ENCODE peak calls at places on chromosomes 7 and 10, in four cellular contexts. One of them, this sample, is unnamed.

GRCh38 chr7:66886152-66886551 is 34.9 kb upstream of the TMEM248 start:
- DNase-seq in GM12878: peak
- DNase-seq in HepG2: no peak
- DNase-seq in K562: no peak
- DNase-seq in this sample: no peak

GRCh38 chr10:128275405-128275804 is 149.2 kb upstream of the MKI67 start:
- DNase-seq in HepG2: no peak
- DNase-seq in GM12878: no peak
- DNase-seq in K562: peak
- DNase-seq in this sample: no peak

GRCh38 chr10:13776861-13777301 is 190.1 kb downstream of the PRPF18 start:
- DNase-seq in K562: no peak
- DNase-seq in GM12878: no peak
- DNase-seq in HepG2: no peak
- DNase-seq in this sample: no peak

GRCh38 chr10:109994711-109995110 is 13.1 kb upstream of the ADD3 start:
- DNase-seq in K562: no peak
- DNase-seq in HepG2: no peak
- DNase-seq in GM12878: no peak
- DNase-seq in this sample: no peak

GRCh38 chr7:43535810-43536585 is 46.9 kb upstream of the STK17A start:
- DNase-seq in HepG2: no peak
- DNase-seq in GM12878: no peak
- DNase-seq in K562: no peak
- DNase-seq in this sample: no peak

GRCh38 chr7:38893061-38893460 is 15.9 kb downstream of the VPS41 start:
- DNase-seq in K562: no peak
- DNase-seq in GM12878: no peak
- DNase-seq in HepG2: no peak
- DNase-seq in this sample: no peak

GRCh38 chr10:91901784-91902677 is 7.3 kb downstream of the FGFBP3 start:
- DNase-seq in GM12878: no peak
- DNase-seq in HepG2: peak
- DNase-seq in K562: peak
- DNase-seq in this sample: peak

GRCh38 chr10:25493122-25493893 is 318.5 kb downstream of the GPR158 start:
- DNase-seq in GM12878: no peak
- DNase-seq in K562: peak
- DNase-seq in HepG2: no peak
- DNase-seq in this sample: peak

GRCh38 chr7:125934539-125934938 is 1004.9 kb upstream of the POT1 start:
- DNase-seq in HepG2: no peak
- DNase-seq in K562: no peak
- DNase-seq in GM12878: no peak
- DNase-seq in this sample: no peak

GRCh38 chr10:89505606-89506005 is 29.8 kb downstream of the SLC16A12 start:
- DNase-seq in K562: no peak
- DNase-seq in HepG2: no peak
- DNase-seq in GM12878: no peak
- DNase-seq in this sample: no peak

GRCh38 chr7:132386249-132386681 is 190.0 kb downstream of the PLXNA4 start:
- DNase-seq in K562: no peak
- DNase-seq in GM12878: no peak
- DNase-seq in HepG2: no peak
- DNase-seq in this sample: no peak

GRCh38 chr10:77943086-77943901 is 16.7 kb upstream of the DLG5 start:
- DNase-seq in K562: no peak
- DNase-seq in GM12878: no peak
- DNase-seq in HepG2: peak
- DNase-seq in this sample: peak

GRCh38 chr10:110681023-110681681 is 37.0 kb downstream of the RBM20 start:
- DNase-seq in HepG2: peak
- DNase-seq in K562: peak
- DNase-seq in GM12878: no peak
- DNase-seq in this sample: peak

GRCh38 chr10:69241575-69241974 is 21.4 kb downstream of the HKDC1 start:
- DNase-seq in GM12878: no peak
- DNase-seq in HepG2: no peak
- DNase-seq in K562: peak
- DNase-seq in this sample: no peak

GRCh38 chr10:91247360-91248111 is 27.1 kb downstream of the PCGF5 start:
- DNase-seq in HepG2: no peak
- DNase-seq in K562: peak
- DNase-seq in GM12878: no peak
- DNase-seq in this sample: no peak

GRCh38 chr10:30047430-30047829 is 12.0 kb downstream of the JCAD start:
- DNase-seq in GM12878: no peak
- DNase-seq in K562: no peak
- DNase-seq in HepG2: no peak
- DNase-seq in this sample: no peak

GRCh38 chr7:47231627-47232026 is 350.3 kb downstream of the TNS3 start:
- DNase-seq in GM12878: no peak
- DNase-seq in HepG2: no peak
- DNase-seq in K562: no peak
- DNase-seq in this sample: no peak

GRCh38 chr7:151572136-151572535 is 52.4 kb upstream of the RHEB start:
- DNase-seq in K562: no peak
- DNase-seq in HepG2: no peak
- DNase-seq in GM12878: no peak
- DNase-seq in this sample: no peak

GRCh38 chr7:140316165-140316661 is 82.1 kb downstream of the SLC37A3 start:
- DNase-seq in GM12878: no peak
- DNase-seq in K562: peak
- DNase-seq in HepG2: no peak
- DNase-seq in this sample: peak

GRCh38 chr10:15433850-15434537 is 62.9 kb upstream of the FAM171A1 start:
- DNase-seq in K562: peak
- DNase-seq in HepG2: peak
- DNase-seq in GM12878: no peak
- DNase-seq in this sample: peak

GRCh38 chr10:78964952-78965633 is 103.7 kb upstream of the ZMIZ1 start:
- DNase-seq in K562: peak
- DNase-seq in HepG2: peak
- DNase-seq in GM12878: no peak
- DNase-seq in this sample: peak

GRCh38 chr10:30433286-30433778 is 652 bp upstream of the MAP3K8 start:
- DNase-seq in K562: peak
- DNase-seq in HepG2: peak
- DNase-seq in GM12878: no peak
- DNase-seq in this sample: peak

GRCh38 chr10:86960003-86960862 is 1.8 kb downstream of the SNCG start:
- DNase-seq in GM12878: peak
- DNase-seq in HepG2: peak
- DNase-seq in K562: peak
- DNase-seq in this sample: peak

GRCh38 chr7:46315891-46316290 is 394.8 kb upstream of the IGFBP3 start:
- DNase-seq in HepG2: no peak
- DNase-seq in K562: no peak
- DNase-seq in GM12878: no peak
- DNase-seq in this sample: no peak

GRCh38 chr7:50436133-50436802 is 13.9 kb downstream of the FIGNL1 start:
- DNase-seq in K562: no peak
- DNase-seq in HepG2: no peak
- DNase-seq in GM12878: no peak
- DNase-seq in this sample: no peak

GRCh38 chr7:106223156-106223555 is 61.6 kb downstream of the NAMPT start:
- DNase-seq in K562: no peak
- DNase-seq in HepG2: no peak
- DNase-seq in GM12878: no peak
- DNase-seq in this sample: no peak

GRCh38 chr10:1881636-1882035 is 144.3 kb upstream of the ADARB2 start:
- DNase-seq in HepG2: no peak
- DNase-seq in GM12878: no peak
- DNase-seq in K562: no peak
- DNase-seq in this sample: no peak
- TF ChIP-seq CHD2 in HepG2: no peak
- TF ChIP-seq CHD2 in GM12878: no peak
- TF ChIP-seq CHD2 in K562: no peak
- TF ChIP-seq CHD2 in this sample: no peak

GRCh38 chr7:70400829-70401380 is 731.0 kb upstream of the GALNT17 start:
- DNase-seq in GM12878: no peak
- DNase-seq in K562: no peak
- DNase-seq in HepG2: no peak
- DNase-seq in this sample: no peak
- TF ChIP-seq POLR2AphosphoS2 in GM12878: no peak
- TF ChIP-seq POLR2AphosphoS2 in K562: no peak
- TF ChIP-seq POLR2AphosphoS2 in HepG2: no peak
- TF ChIP-seq POLR2AphosphoS2 in this sample: no peak

GRCh38 chr7:142785841-142786250 is 15.1 kb downstream of the PRSS2 start:
- DNase-seq in GM12878: no peak
- DNase-seq in K562: peak
- DNase-seq in HepG2: no peak
- DNase-seq in this sample: no peak
- TF ChIP-seq MYC in GM12878: no peak
- TF ChIP-seq MYC in K562: no peak
- TF ChIP-seq MYC in HepG2: no peak
- TF ChIP-seq MYC in this sample: no peak

GRCh38 chr7:114084381-114085312 is 165.8 kb upstream of the PPP1R3A start:
- DNase-seq in HepG2: no peak
- DNase-seq in GM12878: no peak
- DNase-seq in K562: no peak
- DNase-seq in this sample: peak
- TF ChIP-seq CHD2 in HepG2: no peak
- TF ChIP-seq CHD2 in GM12878: no peak
- TF ChIP-seq CHD2 in K562: no peak
- TF ChIP-seq CHD2 in this sample: no peak

GRCh38 chr7:92092210-92092609 is 42.1 kb downstream of the CYP51A1 start:
- DNase-seq in GM12878: no peak
- DNase-seq in K562: no peak
- DNase-seq in HepG2: no peak
- DNase-seq in this sample: no peak
- TF ChIP-seq POLR2AphosphoS2 in GM12878: no peak
- TF ChIP-seq POLR2AphosphoS2 in K562: no peak
- TF ChIP-seq POLR2AphosphoS2 in HepG2: no peak
- TF ChIP-seq POLR2AphosphoS2 in this sample: no peak

This sample was measured in A549.